ENCODE peak calls at places on chromosomes 12 and 14, in five cellular contexts. One of them, this sample, is unnamed.

GRCh38 chr12:50566066-50566465 is 61.3 kb downstream of the DIP2B start:
- DNase-seq in OCI-LY7: no peak
- DNase-seq in Peyer's patch: no peak
- DNase-seq in neural progenitor cell: no peak
- DNase-seq in BJ: no peak
- DNase-seq in this sample: no peak

GRCh38 chr14:77044776-77045569 is 16.5 kb upstream of the IRF2BPL start:
- DNase-seq in Peyer's patch: no peak
- DNase-seq in OCI-LY7: no peak
- DNase-seq in neural progenitor cell: no peak
- DNase-seq in BJ: peak; percentile 52
- DNase-seq in this sample: no peak

GRCh38 chr12:39905152-39905551 is 200.7 kb downstream of the SLC2A13 start:
- DNase-seq in neural progenitor cell: no peak
- DNase-seq in Peyer's patch: no peak
- DNase-seq in BJ: peak; percentile 84
- DNase-seq in OCI-LY7: no peak
- DNase-seq in this sample: peak; percentile 43

GRCh38 chr14:94633116-94633515 is 20.9 kb downstream of the SERPINA3 start:
- DNase-seq in OCI-LY7: no peak
- DNase-seq in Peyer's patch: no peak
- DNase-seq in neural progenitor cell: no peak
- DNase-seq in BJ: no peak
- DNase-seq in this sample: no peak

GRCh38 chr12:81128930-81129554 is 51.2 kb downstream of the ACSS3 start:
- DNase-seq in OCI-LY7: peak; percentile 33
- DNase-seq in Peyer's patch: no peak
- DNase-seq in neural progenitor cell: peak; percentile 61
- DNase-seq in BJ: no peak
- DNase-seq in this sample: peak; percentile 29

GRCh38 chr14:89242871-89243270 is 174.2 kb downstream of the FOXN3 start:
- DNase-seq in neural progenitor cell: no peak
- DNase-seq in Peyer's patch: no peak
- DNase-seq in BJ: no peak
- DNase-seq in OCI-LY7: no peak
- DNase-seq in this sample: no peak

GRCh38 chr14:73258845-73259611 is 21.7 kb downstream of the PAPLN start:
- DNase-seq in BJ: no peak
- DNase-seq in Peyer's patch: peak; percentile 37
- DNase-seq in OCI-LY7: no peak
- DNase-seq in neural progenitor cell: no peak
- DNase-seq in this sample: no peak

GRCh38 chr14:104794641-104795467 is 694 bp downstream of the AKT1 start:
- DNase-seq in neural progenitor cell: peak; percentile 66
- DNase-seq in Peyer's patch: peak; percentile 69
- DNase-seq in BJ: no peak
- DNase-seq in OCI-LY7: peak; percentile 58
- DNase-seq in this sample: no peak

GRCh38 chr12:1760566-1761382 is 59.6 kb upstream of the LRTM2 start:
- DNase-seq in Peyer's patch: no peak
- DNase-seq in OCI-LY7: no peak
- DNase-seq in BJ: no peak
- DNase-seq in neural progenitor cell: no peak
- DNase-seq in this sample: no peak
- TF ChIP-seq CTCF in Peyer's patch: no peak
- TF ChIP-seq CTCF in OCI-LY7: peak; percentile 25
- TF ChIP-seq CTCF in BJ: no peak
- TF ChIP-seq CTCF in neural progenitor cell: no peak
- TF ChIP-seq CTCF in this sample: no peak

GRCh38 chr12:64665506-64665905 is 55.2 kb downstream of the RASSF3 start:
- DNase-seq in Peyer's patch: no peak
- DNase-seq in OCI-LY7: peak; percentile 48
- DNase-seq in BJ: no peak
- DNase-seq in neural progenitor cell: peak; percentile 31
- DNase-seq in this sample: no peak
- H3K4me3 ChIP-seq in Peyer's patch: no peak overlapping the region
- H3K4me3 ChIP-seq in OCI-LY7: peak overlapping the region; percentile 32
- H3K4me3 ChIP-seq in BJ: no peak overlapping the region
- H3K4me3 ChIP-seq in neural progenitor cell: no peak overlapping the region
- H3K4me3 ChIP-seq in this sample: no peak overlapping the region

GRCh38 chr12:47767197-47767724 is 5.8 kb upstream of the SLC48A1 start:
- DNase-seq in BJ: no peak
- DNase-seq in neural progenitor cell: peak; percentile 48
- DNase-seq in OCI-LY7: peak; percentile 78
- DNase-seq in Peyer's patch: peak; percentile 83
- DNase-seq in this sample: no peak
- TF ChIP-seq CTCF in BJ: peak; percentile 59
- TF ChIP-seq CTCF in neural progenitor cell: peak; percentile 66
- TF ChIP-seq CTCF in OCI-LY7: peak; percentile 86
- TF ChIP-seq CTCF in Peyer's patch: peak; percentile 84
- TF ChIP-seq CTCF in this sample: peak; percentile 50

DNA sequence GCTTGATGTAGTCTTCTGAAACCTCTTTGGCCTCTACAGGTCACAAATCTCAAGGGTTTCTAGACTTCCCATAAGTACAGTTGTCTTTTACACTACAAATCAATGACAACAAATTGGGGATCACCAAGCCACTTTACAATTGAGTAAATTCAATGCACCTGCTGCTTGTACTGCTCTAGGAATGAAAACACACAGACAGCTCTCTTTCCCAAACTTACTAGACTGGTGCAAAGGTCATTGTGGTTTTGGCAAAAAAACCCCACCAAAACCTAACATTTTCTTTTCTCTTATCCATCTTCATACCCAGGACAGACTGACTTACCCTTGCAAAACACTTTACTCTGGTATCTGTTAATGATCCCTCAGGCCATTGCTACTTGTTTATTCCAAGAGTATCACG is 2.7 kb downstream of the M6PR start:
- DNase-seq in BJ: no peak
- DNase-seq in Peyer's patch: no peak
- DNase-seq in neural progenitor cell: no peak
- DNase-seq in OCI-LY7: no peak
- DNase-seq in this sample: no peak
- H3K4me3 ChIP-seq in BJ: no peak overlapping the region
- H3K4me3 ChIP-seq in Peyer's patch: no peak overlapping the region
- H3K4me3 ChIP-seq in neural progenitor cell: no peak overlapping the region
- H3K4me3 ChIP-seq in OCI-LY7: peak overlapping the region; percentile 88
- H3K4me3 ChIP-seq in this sample: no peak overlapping the region

DNA sequence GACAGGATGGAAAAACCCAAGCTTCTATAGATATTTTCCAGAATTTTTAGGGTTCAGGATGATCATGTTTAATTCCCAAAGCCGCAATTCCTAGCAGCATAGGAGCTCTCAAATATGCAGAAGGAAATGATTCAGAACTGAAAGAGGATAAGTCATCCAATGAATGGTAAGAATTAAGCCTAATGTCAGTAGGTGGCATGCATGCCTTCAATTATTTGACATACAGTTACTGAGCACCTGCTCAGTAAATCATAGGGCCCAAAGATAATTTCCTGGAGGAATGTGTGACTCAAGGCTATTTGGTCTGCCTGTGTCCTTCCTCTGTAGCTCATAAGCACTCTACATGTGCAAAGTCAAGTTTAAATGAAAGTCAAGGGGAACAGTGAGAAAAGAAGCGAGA is 116.8 kb upstream of the SLC38A4 start:
- DNase-seq in neural progenitor cell: no peak
- DNase-seq in BJ: no peak
- DNase-seq in Peyer's patch: no peak
- DNase-seq in OCI-LY7: no peak
- DNase-seq in this sample: peak; percentile 79
- TF ChIP-seq CTCF in neural progenitor cell: no peak
- TF ChIP-seq CTCF in BJ: no peak
- TF ChIP-seq CTCF in Peyer's patch: no peak
- TF ChIP-seq CTCF in OCI-LY7: no peak
- TF ChIP-seq CTCF in this sample: no peak

GRCh38 chr14:55136868-55137785 is 8.1 kb downstream of the LGALS3 start:
- DNase-seq in BJ: peak; percentile 56
- DNase-seq in OCI-LY7: no peak
- DNase-seq in Peyer's patch: no peak
- DNase-seq in neural progenitor cell: no peak
- DNase-seq in this sample: no peak
- H3K4me3 ChIP-seq in BJ: no peak overlapping the region
- H3K4me3 ChIP-seq in OCI-LY7: no peak overlapping the region
- H3K4me3 ChIP-seq in Peyer's patch: peak overlapping the region; percentile 3
- H3K4me3 ChIP-seq in neural progenitor cell: no peak overlapping the region
- H3K4me3 ChIP-seq in this sample: no peak overlapping the region

GRCh38 chr12:97134495-97134894 is 227.4 kb downstream of the NEDD1 start:
- DNase-seq in Peyer's patch: no peak
- DNase-seq in neural progenitor cell: no peak
- DNase-seq in BJ: no peak
- DNase-seq in OCI-LY7: no peak
- DNase-seq in this sample: no peak
- TF ChIP-seq CTCF in Peyer's patch: no peak
- TF ChIP-seq CTCF in neural progenitor cell: peak; percentile 26
- TF ChIP-seq CTCF in BJ: no peak
- TF ChIP-seq CTCF in OCI-LY7: peak; percentile 36
- TF ChIP-seq CTCF in this sample: no peak

GRCh38 chr12:946656-947055 is 2.8 kb downstream of the RAD52 start:
- DNase-seq in Peyer's patch: no peak
- DNase-seq in OCI-LY7: no peak
- DNase-seq in BJ: no peak
- DNase-seq in neural progenitor cell: no peak
- DNase-seq in this sample: no peak
- H3K4me3 ChIP-seq in Peyer's patch: no peak overlapping the region
- H3K4me3 ChIP-seq in OCI-LY7: peak overlapping the region; percentile 13
- H3K4me3 ChIP-seq in BJ: no peak overlapping the region
- H3K4me3 ChIP-seq in neural progenitor cell: no peak overlapping the region
- H3K4me3 ChIP-seq in this sample: no peak overlapping the region

This sample was measured in HFF-Myc.